ENCODE peak calls at places on chromosomes 7 and 10, in six cellular contexts. H is heart left ventricle, C is HFF-Myc, V is WERI-Rb-1, A is BE2C, Y is astrocyte. U is an unnamed sample.
A peak's percentile ranks its signal among the peaks of the same experiment; 100 is the strongest.

GRCh38 chr7:90351987-90352386 is 5.5 kb downstream of the GTPBP10 start:
- DNase-seq in H (no peak), C (no peak), V (no peak), A (no peak), Y (no peak), U (no peak)

GRCh38 chr10:45001382-45002148 is 842 bp downstream of the ZNF22 start:
- DNase-seq in H (peak; percentile 69), C (no peak), V (peak; percentile 70), A (peak; percentile 48), Y (peak; percentile 76), U (peak; percentile 94)

GRCh38 chr7:100895956-100896742 is 461 bp upstream of the ACHE start:
- DNase-seq in H (no peak), C (no peak), V (peak; percentile 51), A (peak; percentile 65), Y (no peak), U (no peak)

GRCh38 chr7:136071106-136071505 is 93.9 kb upstream of the MTPN start:
- DNase-seq in H (no peak), C (no peak), V (peak; percentile 28), A (no peak), Y (no peak), U (no peak)

GRCh38 chr10:87915989-87916388 is 52.6 kb downstream of the PTEN start:
- DNase-seq in H (peak; percentile 32), C (peak; percentile 11), V (no peak), A (no peak), Y (peak; percentile 38), U (no peak)

GRCh38 chr7:93920496-93921189 is 892 bp upstream of the GNG11 start:
- DNase-seq in H (no peak), C (no peak), V (no peak), A (no peak), Y (no peak), U (no peak)

GRCh38 chr7:29247962-29248236 is 53.3 kb downstream of the CHN2 start:
- DNase-seq in H (no peak), C (no peak), V (no peak), A (no peak), Y (no peak), U (no peak)

GRCh38 chr10:23826399-23826798 is 382.5 kb upstream of the KIAA1217 start:
- DNase-seq in H (peak; percentile 22), C (peak; percentile 1), V (no peak), A (no peak), Y (no peak), U (peak; percentile 68)

DNA sequence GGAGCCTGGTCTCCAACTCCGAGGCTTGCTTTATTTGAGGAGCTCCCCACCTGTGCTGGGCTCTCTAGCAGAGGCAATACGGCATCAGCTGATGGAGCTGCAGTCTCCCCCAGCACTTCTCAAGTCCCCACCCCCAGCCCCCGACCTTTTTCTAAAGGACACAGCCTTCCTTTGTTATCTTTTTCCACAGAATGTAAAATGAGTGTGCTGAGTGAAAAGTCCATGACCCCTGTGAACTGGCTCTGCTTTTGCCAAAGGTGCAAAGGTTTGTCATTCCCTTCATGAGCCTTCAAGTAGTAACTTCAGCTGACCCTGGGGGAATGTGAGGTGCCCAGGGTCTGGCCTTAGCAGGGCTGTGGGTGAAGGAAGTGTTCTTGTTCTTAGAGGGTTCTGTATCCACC is 25.5 kb downstream of the LRRC4 start:
- DNase-seq in H (no peak), C (no peak), V (no peak), A (no peak), Y (no peak), U (no peak)
- TF ChIP-seq CTCF in H (no peak), C (no peak), V (no peak), A (no peak), Y (no peak), U (no peak)

GRCh38 chr7:64590971-64591370 is 28.1 kb upstream of the ZNF680 start:
- DNase-seq in H (no peak), C (no peak), V (no peak), A (no peak), Y (no peak), U (no peak)
- H3K4me3 ChIP-seq in H (no peak overlapping the region), C (no peak overlapping the region), V (no peak overlapping the region), A (no peak overlapping the region), Y (no peak overlapping the region), U (no peak overlapping the region)

GRCh38 chr7:114310344-114311118 is 104.1 kb upstream of the FOXP2 start:
- DNase-seq in H (no peak), C (no peak), V (no peak), A (no peak), Y (no peak), U (no peak)

GRCh38 chr7:114309729-114310128 is 104.9 kb upstream of the FOXP2 start:
- DNase-seq in H (no peak), C (no peak), V (no peak), A (no peak), Y (no peak), U (no peak)

GRCh38 chr7:114317450-114318098 is 97.0 kb upstream of the FOXP2 start:
- DNase-seq in H (no peak), C (no peak), V (no peak), A (no peak), Y (no peak), U (no peak)

GRCh38 chr7:114312649-114313048 is 102.0 kb upstream of the FOXP2 start:
- DNase-seq in H (no peak), C (no peak), V (no peak), A (no peak), Y (no peak), U (peak; percentile 28)
- TF ChIP-seq CTCF in H (no peak), C (no peak), V (no peak), A (no peak), Y (no peak), U (no peak)

GRCh38 chr10:102118867-102119266 is 1.3 kb downstream of the LDB1 start:
- DNase-seq in H (peak; percentile 50), C (no peak), V (peak; percentile 35), A (peak; percentile 55), Y (no peak), U (no peak)
- H3K4me3 ChIP-seq in H (peak overlapping the region; percentile 85), C (peak overlapping the region; percentile 80), V (peak overlapping the region; percentile 77), A (peak overlapping the region; percentile 90), Y (peak overlapping the region; percentile 66), U (peak overlapping the region; percentile 96)

DNA sequence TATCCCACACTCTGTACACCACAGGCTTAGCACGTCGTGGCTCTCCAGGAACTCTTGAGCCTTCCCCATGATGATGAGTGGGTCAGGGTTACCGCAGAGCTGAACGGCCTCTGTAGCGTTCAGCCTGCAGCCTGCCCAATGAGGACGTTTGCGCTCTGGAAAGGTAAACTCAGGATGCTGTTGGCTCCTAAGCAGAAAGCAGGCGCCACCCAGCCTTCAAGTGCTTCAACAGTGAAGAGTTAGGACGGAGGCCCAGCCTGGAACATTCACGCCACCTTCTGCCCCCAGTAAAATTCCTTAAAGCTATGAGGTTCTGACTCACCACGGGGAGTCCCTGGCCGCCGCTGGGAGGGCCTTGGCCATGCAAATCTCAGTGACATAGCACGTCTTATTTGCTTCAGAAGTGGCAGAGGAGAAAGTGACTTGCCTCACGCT is 161.5 kb upstream of the SH2B2 start:
- DNase-seq in H (peak; percentile 32), C (peak; percentile 54), V (no peak), A (no peak), Y (peak; percentile 89), U (no peak)
- TF ChIP-seq CTCF in H (peak; percentile 18), C (no peak), V (no peak), A (no peak), Y (no peak), U (no peak)

DNA sequence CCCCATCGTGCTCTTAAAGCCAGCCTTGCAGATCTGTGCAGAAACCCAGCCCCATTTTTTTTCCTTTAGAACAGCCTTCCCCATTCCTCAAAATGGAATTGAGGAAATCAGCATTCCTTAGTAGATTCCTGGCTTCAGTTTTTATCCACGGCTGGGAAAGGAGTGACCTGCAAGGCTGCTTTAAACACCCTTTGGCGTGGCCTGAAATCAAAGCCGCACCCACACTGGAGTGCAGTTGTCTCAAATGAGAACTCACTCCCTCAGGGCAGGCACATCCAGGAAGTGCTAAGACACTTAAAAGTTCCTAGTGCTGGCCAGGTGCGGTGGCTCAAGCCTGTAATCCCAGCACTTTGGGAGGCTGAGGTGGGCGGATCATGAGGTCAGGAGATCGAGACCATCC is 34.8 kb downstream of the HTR5A start:
- DNase-seq in H (no peak), C (no peak), V (no peak), A (no peak), Y (no peak), U (no peak)
- H3K4me3 ChIP-seq in H (no peak overlapping the region), C (no peak overlapping the region), V (no peak overlapping the region), A (no peak overlapping the region), Y (no peak overlapping the region), U (no peak overlapping the region)

GRCh38 chr10:29517352-29517923 is 117.3 kb downstream of the SVIL start:
- DNase-seq in H (no peak), C (no peak), V (peak; percentile 41), A (peak; percentile 49), Y (no peak), U (no peak)
- TF ChIP-seq CTCF in H (peak; percentile 47), C (peak; percentile 75), V (peak; percentile 43), A (peak; percentile 68), Y (peak; percentile 53), U (peak; percentile 65)

GRCh38 chr7:103150192-103150591 is 1.3 kb upstream of the NAPEPLD start:
- DNase-seq in H (no peak), C (no peak), V (no peak), A (no peak), Y (no peak), U (no peak)
- H3K4me3 ChIP-seq in H (no peak overlapping the region), C (no peak overlapping the region), V (no peak overlapping the region), A (no peak overlapping the region), Y (no peak overlapping the region), U (no peak overlapping the region)

GRCh38 chr10:26438534-26439269 is 561 bp downstream of the APBB1IP start:
- DNase-seq in H (peak; percentile 31), C (no peak), V (no peak), A (no peak), Y (peak; percentile 15), U (no peak)
- TF ChIP-seq CTCF in H (no peak), C (no peak), V (no peak), A (no peak), Y (no peak), U (no peak)

U was measured in LNCaP clone FGC.